ENCODE peak calls at places on chromosomes 13 and 19, in four cellular contexts. M, W, Y and Z are unnamed samples.

GRCh38 chr19:34191355-34191962 is 19.2 kb downstream of the LSM14A start:
- DNase-seq in W (no peak), M (no peak), Y (no peak), Z (no peak)

GRCh38 chr13:51560336-51560735 is 23.9 kb upstream of the WDFY2 start:
- DNase-seq in Y (no peak), M (no peak), W (no peak), Z (no peak)

GRCh38 chr13:98080280-98080679 is 62.6 kb upstream of the FARP1 start:
- DNase-seq in W (no peak), M (no peak), Y (no peak), Z (no peak)

GRCh38 chr13:34816543-34816942 is 125.5 kb upstream of the NBEA start:
- DNase-seq in W (no peak), M (no peak), Y (no peak), Z (no peak)

GRCh38 chr13:70668983-70669382 is 560.7 kb upstream of the KLHL1 start:
- DNase-seq in W (no peak), Y (no peak), M (no peak), Z (no peak)

GRCh38 chr19:2047076-2047448 is 4.0 kb downstream of the MKNK2 start:
- DNase-seq in W (no peak), M (no peak), Y (no peak), Z (no peak)

GRCh38 chr13:32427852-32428580 is at the start of gene N4BP2L1:
- DNase-seq in M (peak; percentile 70), W (peak; percentile 87), Y (peak; percentile 91), Z (peak; percentile 92)

GRCh38 chr13:85719749-85720148 is 79.5 kb downstream of the SLITRK6 start:
- DNase-seq in M (no peak), Y (no peak), W (no peak), Z (no peak)

GRCh38 chr19:41883821-41884733 is 1.1 kb downstream of the ARHGEF1 start:
- DNase-seq in M (peak; percentile 84), Y (peak; percentile 98), W (peak; percentile 97), Z (peak; percentile 94)

GRCh38 chr13:41611385-41611784 is 154.0 kb downstream of the RGCC start:
- DNase-seq in W (no peak), Y (no peak), M (no peak), Z (no peak)

GRCh38 chr13:41613984-41614581 is 156.7 kb downstream of the RGCC start:
- DNase-seq in M (no peak), Y (no peak), W (peak; percentile 52), Z (peak; percentile 41)

GRCh38 chr13:41613471-41613870 is 156.1 kb downstream of the RGCC start:
- DNase-seq in W (no peak), M (no peak), Y (no peak), Z (no peak)

GRCh38 chr13:41614671-41615519 is 157.5 kb downstream of the RGCC start:
- DNase-seq in W (no peak), M (no peak), Y (peak; percentile 17), Z (no peak)

GRCh38 chr13:41615520-41615838 is 158.1 kb downstream of the RGCC start:
- DNase-seq in Y (no peak), W (no peak), M (no peak), Z (no peak)
- H3K27ac ChIP-seq in Y (peak overlapping the region; percentile 86), W (peak overlapping the region; percentile 74), M (no peak overlapping the region), Z (no peak overlapping the region)

GRCh38 chr19:18842166-18842565 is 10.4 kb downstream of the UPF1 start:
- DNase-seq in Y (no peak), W (no peak), M (no peak), Z (no peak)
- H3K36me3 ChIP-seq in Y (peaks cover 4% of the 10 kb centered on the region), W (peaks cover 23% of the 10 kb centered on the region), M (peaks cover 11% of the 10 kb centered on the region), Z (no peaks in the 10 kb centered on the region)

GRCh38 chr19:5078179-5078578 is 109.3 kb downstream of the KDM4B start:
- DNase-seq in Y (peak; percentile 53), M (no peak), W (no peak), Z (no peak)
- H3K4me3 ChIP-seq in Y (no peak overlapping the region), M (no peak overlapping the region), W (no peak overlapping the region), Z (no peak overlapping the region)

DNA sequence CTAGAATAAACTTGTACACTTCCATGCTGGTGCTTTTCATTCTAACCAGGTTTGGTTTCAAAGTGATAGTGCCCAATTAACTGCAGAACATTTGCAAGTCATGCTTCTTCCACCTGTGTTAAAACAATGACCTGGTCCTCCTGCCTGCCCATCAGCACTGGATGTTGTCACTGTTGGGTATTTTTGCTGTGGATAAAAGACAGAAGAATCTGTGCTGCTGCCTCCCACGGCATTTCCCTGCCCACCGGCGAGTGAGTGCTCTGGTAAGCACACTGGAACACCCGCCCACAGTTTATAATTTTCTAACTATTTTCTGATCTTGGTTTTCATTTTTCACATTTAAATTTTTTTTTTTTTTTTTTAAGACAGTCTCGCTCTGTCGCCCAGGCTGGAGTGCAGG is 2.3 kb upstream of the AKAP8 start:
- DNase-seq in Y (no peak), W (no peak), M (no peak), Z (no peak)
- H3K27ac ChIP-seq in Y (no peak overlapping the region), W (no peak overlapping the region), M (no peak overlapping the region), Z (no peak overlapping the region)

GRCh38 chr13:41650706-41651105 is 193.4 kb downstream of the RGCC start:
- DNase-seq in W (no peak), Y (no peak), M (no peak), Z (no peak)
- H3K36me3 ChIP-seq in W (no peaks in the 10 kb centered on the region), Y (no peaks in the 10 kb centered on the region), M (no peaks in the 10 kb centered on the region), Z (no peaks in the 10 kb centered on the region)

DNA sequence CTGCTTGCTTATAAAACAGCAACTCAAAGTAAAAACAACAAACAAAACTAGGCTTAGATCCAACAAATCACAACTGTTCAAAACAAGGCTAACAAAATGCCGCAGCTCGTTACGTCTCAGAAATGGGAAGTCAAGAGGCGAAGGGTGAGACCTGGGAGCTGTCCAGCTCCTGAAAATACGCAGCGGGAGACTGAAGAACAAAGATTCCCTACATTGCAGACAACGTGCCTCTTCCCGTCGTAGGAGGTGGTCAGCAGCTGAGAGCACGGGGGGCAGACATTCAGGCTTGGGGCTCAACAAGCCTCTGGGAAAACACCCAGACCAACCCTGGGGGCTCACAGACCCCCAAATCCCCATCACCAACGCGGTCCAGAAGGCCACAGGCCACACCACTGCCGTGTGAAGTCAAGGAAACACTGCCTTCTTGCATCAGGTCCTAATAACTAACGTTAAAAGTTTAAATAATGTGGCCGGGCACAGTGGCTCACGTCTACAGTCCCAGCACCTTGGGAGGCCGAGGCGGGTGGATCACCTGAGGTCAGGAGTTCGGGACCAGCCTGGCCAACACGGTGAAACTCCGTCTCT is 13.5 kb downstream of the PLPP2 start:
- DNase-seq in M (no peak), W (no peak), Y (no peak), Z (no peak)
- H3K4me3 ChIP-seq in M (no peak overlapping the region), W (no peak overlapping the region), Y (no peak overlapping the region), Z (no peak overlapping the region)

GRCh38 chr13:73945371-73945770 is 188.8 kb downstream of the KLF12 start:
- DNase-seq in Y (no peak), W (no peak), M (no peak), Z (no peak)
- H3K27ac ChIP-seq in Y (no peak overlapping the region), W (no peak overlapping the region), M (no peak overlapping the region), Z (peak overlapping the region; percentile 31)

GRCh38 chr19:10393137-10393536 is 10.2 kb downstream of the CDC37 start:
- DNase-seq in W (no peak), M (no peak), Y (peak; percentile 86), Z (no peak)
- H3K36me3 ChIP-seq in W (peaks cover 67% of the 10 kb centered on the region), M (peaks cover 20% of the 10 kb centered on the region), Y (peaks cover 65% of the 10 kb centered on the region), Z (peaks cover 70% of the 10 kb centered on the region)

GRCh38 chr13:112329376-112329775 is 46.8 kb upstream of the SPACA7 start:
- DNase-seq in M (no peak), Y (peak; percentile 43), W (no peak), Z (no peak)

GRCh38 chr13:112330066-112330465 is 46.1 kb upstream of the SPACA7 start:
- DNase-seq in W (no peak), M (no peak), Y (peak; percentile 44), Z (no peak)

GRCh38 chr13:112328936-112329335 is 47.2 kb upstream of the SPACA7 start:
- DNase-seq in Y (no peak), M (no peak), W (no peak), Z (no peak)

GRCh38 chr13:112331675-112332074 is 44.5 kb upstream of the SPACA7 start:
- DNase-seq in M (no peak), Y (no peak), W (no peak), Z (no peak)

DNA sequence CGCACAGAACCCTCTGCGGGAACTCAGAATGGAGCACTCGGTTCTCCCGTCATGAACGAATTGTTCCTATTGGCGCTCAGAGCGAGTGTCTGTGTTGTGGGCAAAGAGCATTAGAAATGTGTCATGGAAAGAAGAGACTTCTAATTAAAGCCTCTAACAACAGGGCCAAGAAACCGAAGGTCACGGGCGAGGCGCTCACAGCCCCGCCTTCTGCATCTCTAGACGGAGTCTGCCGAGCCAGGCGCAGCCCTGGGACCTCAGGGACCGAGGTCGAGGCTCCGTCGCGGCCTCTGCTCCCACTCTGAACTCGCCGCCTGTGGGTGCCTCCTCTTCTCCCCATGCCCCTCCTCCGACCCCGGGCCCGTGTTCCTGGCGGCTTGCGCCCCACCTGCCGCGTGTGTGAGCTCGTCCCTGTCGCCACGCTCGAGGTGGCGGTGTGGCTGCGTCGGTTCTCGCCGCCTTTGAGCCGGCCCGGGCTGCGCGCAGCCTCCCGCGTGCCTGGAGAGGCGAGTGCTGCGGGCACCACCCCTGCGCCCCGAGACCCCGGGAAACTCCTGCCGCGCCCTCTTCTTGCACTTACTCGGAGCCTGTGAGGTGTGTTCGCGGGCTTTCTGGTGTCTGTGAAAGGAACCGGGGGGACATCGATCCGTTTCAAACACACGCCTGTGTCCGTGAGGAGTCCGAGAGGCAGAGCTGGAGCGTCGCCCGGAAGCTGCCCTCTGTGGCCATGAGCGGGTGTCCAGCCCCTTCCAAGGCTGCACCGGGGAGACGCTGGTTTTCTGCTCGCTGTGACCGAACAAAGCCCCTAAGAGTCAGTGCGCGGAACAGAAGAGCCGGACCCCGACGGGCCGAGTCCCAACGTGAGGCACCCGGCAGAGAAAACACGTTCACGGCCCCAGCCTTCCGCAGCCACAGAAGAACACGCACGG is 45.4 kb upstream of the SPACA7 start:
- DNase-seq in W (no peak), Y (peak; percentile 80), M (no peak), Z (no peak)
- H3K4me3 ChIP-seq in W (no peak overlapping the region), Y (no peak overlapping the region), M (no peak overlapping the region), Z (no peak overlapping the region)